ENCODE peak calls at places on chromosomes 12 and 14, in seven cellular contexts. X, S, H, L, G, D and W are unnamed samples.

GRCh38 chr14:66228267-66228970 is 257.8 kb upstream of the CCDC196 start:
- DNase-seq in S (no peak), G (no peak), X (no peak), D (no peak), H (no peak), L (no peak), W (no peak)

GRCh38 chr14:63677891-63678379 is 36.3 kb upstream of the WDR89 start:
- DNase-seq in G (no peak), L (no peak), S (no peak), H (no peak), D (no peak), X (no peak), W (no peak)

GRCh38 chr14:99515301-99516155 is 34.3 kb downstream of the CCNK start:
- DNase-seq in H (no peak), X (no peak), S (no peak), G (no peak), D (peak; percentile 55), L (peak; percentile 2), W (no peak)

GRCh38 chr12:95169368-95169767 is 47.9 kb downstream of the FGD6 start:
- DNase-seq in S (peak; percentile 64), X (no peak), D (no peak), H (no peak), L (no peak), G (no peak), W (no peak)

GRCh38 chr12:122063691-122064033 is 14.9 kb upstream of the MLXIP start:
- DNase-seq in H (no peak), G (no peak), D (no peak), S (no peak), X (peak; percentile 22), L (no peak), W (no peak)

GRCh38 chr12:93347054-93347786 is 30.5 kb upstream of the NUDT4 start:
- DNase-seq in H (peak; percentile 84), D (no peak), S (no peak), X (no peak), L (peak; percentile 17), G (no peak), W (no peak)

GRCh38 chr12:57591567-57592325 is 754 bp downstream of the PIP4K2C start:
- DNase-seq in H (no peak), D (no peak), X (peak; percentile 4), L (peak; percentile 56), S (no peak), G (peak; percentile 2), W (peak; percentile 41)

GRCh38 chr12:56392331-56392730 is 29.7 kb upstream of the APOF start:
- DNase-seq in S (no peak), X (no peak), G (no peak), H (no peak), L (no peak), D (no peak), W (no peak)

GRCh38 chr14:64117671-64118402 is 176.3 kb downstream of the ESR2 start:
- DNase-seq in L (no peak), D (peak; percentile 92), S (peak; percentile 22), X (no peak), G (no peak), H (no peak), W (no peak)

GRCh38 chr12:75848533-75848932 is 183.0 kb downstream of the PHLDA1 start:
- DNase-seq in G (no peak), H (no peak), L (peak; percentile 52), S (no peak), X (no peak), D (no peak), W (peak; percentile 29)